ENCODE peak calls at places on chromosomes 6 and 20, in four cellular contexts. J is WTC11, T is K562, B is HepG2. R is an unnamed sample.
A peak's percentile ranks its signal among the peaks of the same experiment; 100 is the strongest.

GRCh38 chr20:44428174-44429016 is 47.3 kb upstream of the TTPAL start:
- DNase-seq in J (no peak), T (no peak), B (peak; percentile 99), R (no peak)

GRCh38 chr20:55174172-55174571 is 698.8 kb downstream of the DOK5 start:
- DNase-seq in J (no peak), T (no peak), B (no peak), R (no peak)

GRCh38 chr20:36031806-36032205 is 63.4 kb downstream of the CNBD2 start:
- DNase-seq in J (no peak), T (no peak), B (no peak), R (no peak)

GRCh38 chr20:38173237-38174156 is 8.4 kb upstream of the TGM2 start:
- DNase-seq in J (no peak), T (peak; percentile 31), B (peak; percentile 85), R (no peak)

GRCh38 chr20:25327521-25328235 is 63.0 kb downstream of the ABHD12 start:
- DNase-seq in J (no peak), T (no peak), B (no peak), R (no peak)

GRCh38 chr20:57611605-57612311 is 8.5 kb downstream of the ZBP1 start:
- DNase-seq in J (no peak), T (no peak), B (no peak), R (no peak)

GRCh38 chr6:33787954-33788693 is 806 bp downstream of the LEMD2 start:
- DNase-seq in J (no peak), T (peak; percentile 75), B (peak; percentile 46), R (peak; percentile 59)

GRCh38 chr6:132804251-132804650 is 5.8 kb upstream of the SLC18B1 start:
- DNase-seq in J (no peak), T (no peak), B (no peak), R (no peak)

GRCh38 chr6:28160233-28160632 is 18.6 kb downstream of the ZKSCAN8 start:
- DNase-seq in J (no peak), T (no peak), B (no peak), R (no peak)

GRCh38 chr20:29740951-29741593 is 1516.4 kb upstream of the DEFB115 start:
- DNase-seq in J (no peak), T (no peak), B (no peak), R (no peak)

GRCh38 chr20:57188576-57189079 is 77.8 kb downstream of the BMP7 start:
- DNase-seq in J (no peak), T (no peak), B (no peak), R (no peak)

GRCh38 chr6:138593100-138593877 is 94.0 kb upstream of the NHSL1 start:
- DNase-seq in J (no peak), T (no peak), B (peak; percentile 92), R (peak; percentile 31)

GRCh38 chr6:144053601-144054000 is 41.8 kb downstream of the SF3B5 start:
- DNase-seq in J (no peak), T (no peak), B (no peak), R (no peak)

GRCh38 chr20:44467289-44467883 is 8.3 kb upstream of the TTPAL start:
- DNase-seq in J (peak; percentile 21), T (no peak), B (peak; percentile 48), R (no peak)

GRCh38 chr6:156794963-156795362 is 17.8 kb downstream of the ARID1B start:
- DNase-seq in J (no peak), T (no peak), B (no peak), R (no peak)

GRCh38 chr20:33124261-33124660 is 43.7 kb upstream of the BPIFA2 start:
- DNase-seq in J (no peak), T (no peak), B (no peak), R (no peak)

GRCh38 chr6:41976794-41977484 is 35.3 kb upstream of the CCND3 start:
- DNase-seq in J (no peak), T (peak; percentile 60), B (peak; percentile 34), R (no peak)

GRCh38 chr6:147267658-147268057 is 63.4 kb downstream of the STXBP5 start:
- DNase-seq in J (no peak), T (no peak), B (no peak), R (no peak)

GRCh38 chr20:31679357-31680285 is 41.9 kb downstream of the COX4I2 start:
- DNase-seq in J (no peak), T (no peak), B (peak; percentile 53), R (no peak)

GRCh38 chr6:26175428-26176181 is 88.4 kb downstream of the HFE start:
- DNase-seq in J (peak; percentile 46), T (peak; percentile 88), B (peak; percentile 72), R (peak; percentile 44)

GRCh38 chr6:133707456-133707855 is 181.5 kb upstream of the TCF21 start:
- DNase-seq in J (no peak), T (no peak), B (no peak), R (no peak)

GRCh38 chr6:11538799-11539468 is 1.4 kb downstream of the TMEM170B start:
- DNase-seq in J (no peak), T (no peak), B (no peak), R (no peak)

GRCh38 chr20:50919567-50919966 is 11.7 kb downstream of the ADNP start:
- DNase-seq in J (no peak), T (peak; percentile 55), B (no peak), R (no peak)

GRCh38 chr6:35343092-35343834 is 905 bp downstream of the PPARD start:
- DNase-seq in J (no peak), T (peak; percentile 84), B (no peak), R (no peak)

GRCh38 chr6:168648240-168648639 is 207.3 kb downstream of the SMOC2 start:
- DNase-seq in J (no peak), T (no peak), B (no peak), R (no peak)

GRCh38 chr6:127566671-127567070 is 10.3 kb upstream of the C6orf58 start:
- DNase-seq in J (no peak), T (no peak), B (no peak), R (no peak)

GRCh38 chr6:96832780-96833179 is 4.5 kb downstream of the GPR63 start:
- DNase-seq in J (no peak), T (no peak), B (no peak), R (no peak)

GRCh38 chr6:106643061-106643460 is 13.7 kb downstream of the QRSL1 start:
- DNase-seq in J (no peak), T (no peak), B (no peak), R (no peak)

DNA sequence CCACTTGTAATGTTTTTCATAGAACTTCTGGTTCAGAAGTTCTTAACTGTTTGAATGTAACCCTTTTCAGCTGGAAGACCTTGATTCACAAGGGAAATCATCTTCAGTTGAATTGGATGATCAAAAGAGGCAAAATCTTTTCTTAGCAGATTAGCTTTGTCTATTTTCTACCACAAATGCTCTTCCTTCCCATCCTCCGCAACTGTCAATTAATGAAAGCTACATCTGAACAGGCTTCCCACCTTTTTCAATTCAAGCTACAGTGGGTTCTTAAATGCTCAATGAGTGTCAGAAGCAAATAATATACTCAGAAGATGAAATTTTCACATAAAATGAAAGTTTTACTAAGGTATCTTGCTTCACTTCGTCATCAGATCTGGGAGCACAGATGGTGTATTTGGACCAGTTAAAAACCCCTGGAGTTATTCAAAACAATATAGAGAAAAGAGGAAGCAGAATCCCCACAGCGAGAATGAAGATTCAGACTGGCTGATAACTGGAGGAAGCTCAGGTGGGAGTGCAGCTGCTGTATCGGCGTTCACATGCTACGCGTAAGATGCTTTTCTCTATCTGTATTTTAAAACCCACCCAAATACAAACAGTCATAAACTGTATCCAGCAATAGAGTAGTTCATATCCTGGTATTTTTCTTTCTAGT is 19.4 kb downstream of the QRSL1 start:
- DNase-seq in J (no peak), T (no peak), B (no peak), R (no peak)
- TF ChIP-seq ELF4 in J (no peak), T (no peak), B (no peak), R (no peak)

DNA sequence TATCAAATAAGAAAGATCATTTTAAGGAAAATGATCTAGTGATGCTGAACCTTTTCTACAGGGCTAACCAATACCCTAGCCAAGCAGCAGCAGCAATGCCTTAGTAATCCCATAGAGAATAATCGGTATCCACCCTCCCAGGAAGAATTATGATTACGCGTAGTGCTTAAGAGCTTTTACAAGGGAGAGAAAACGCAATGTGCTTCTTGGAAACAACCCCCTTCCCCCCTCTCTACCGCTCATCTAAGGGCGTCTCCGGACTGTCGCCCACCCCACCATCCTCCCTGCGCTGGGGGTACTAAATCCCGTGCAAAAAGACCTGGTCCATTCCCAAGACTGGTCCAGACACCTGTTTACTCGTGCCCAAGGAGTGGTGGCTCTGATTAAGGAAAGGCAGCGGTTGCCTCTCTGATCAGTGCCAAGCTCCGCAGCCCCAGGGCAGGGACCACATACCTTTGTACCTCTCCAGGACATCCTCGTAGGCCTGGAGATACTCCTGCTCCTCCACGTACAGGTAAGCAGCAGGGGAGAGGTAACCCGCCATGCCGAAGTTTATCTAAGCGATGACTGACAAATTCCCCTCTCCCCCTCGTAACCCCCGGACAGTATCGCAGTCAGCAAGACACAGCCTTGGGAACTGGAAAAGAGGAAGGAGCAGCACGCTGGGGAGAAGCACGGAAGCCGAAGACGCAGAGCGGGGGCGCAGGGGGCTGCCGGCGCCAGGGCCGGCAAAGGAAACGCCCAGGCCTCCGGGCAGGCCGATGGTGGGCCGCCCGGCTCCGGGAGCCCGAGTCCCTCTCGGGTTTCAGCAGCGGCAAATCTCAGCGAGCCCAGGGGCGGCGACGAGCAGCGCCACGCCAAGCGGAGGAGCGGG is 112.1 kb upstream of the BEND6 start:
- DNase-seq in J (peak; percentile 72), T (peak; percentile 16), B (no peak), R (peak; percentile 56)
- TF ChIP-seq ELF4 in J (no peak), T (no peak), B (no peak), R (no peak)

DNA sequence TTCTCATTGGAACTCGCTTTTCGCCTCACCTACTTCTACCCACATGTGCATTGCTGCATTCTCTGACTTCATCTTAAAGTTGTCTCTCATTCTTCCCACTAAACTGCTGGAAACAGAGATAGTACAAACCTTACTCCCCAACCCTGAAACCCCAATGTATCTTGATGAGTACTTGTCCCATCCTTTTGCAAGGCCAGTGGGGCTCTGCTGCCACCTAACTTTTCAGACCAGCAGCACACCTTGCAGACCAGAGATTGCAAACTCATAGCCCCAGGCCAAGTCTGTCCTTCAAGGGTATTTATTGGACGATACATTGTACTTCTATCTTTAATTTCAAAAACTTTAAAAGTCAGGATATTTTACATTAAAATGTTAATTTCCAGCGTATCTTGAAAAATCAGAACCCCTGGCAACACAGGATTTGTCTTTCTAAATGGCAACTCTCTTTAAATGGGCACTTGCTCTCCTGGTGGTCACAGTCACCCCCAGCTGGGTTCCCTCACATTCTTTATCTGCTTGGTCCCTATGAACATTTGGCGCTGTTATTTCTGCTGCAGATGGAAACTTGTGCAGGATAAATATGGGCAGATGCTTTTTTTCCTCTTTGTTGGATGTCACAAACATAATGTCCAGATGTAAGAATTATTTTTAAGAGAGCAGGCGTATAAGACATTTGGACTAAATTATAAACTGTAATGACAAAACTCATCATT is 83.9 kb downstream of the SOD2 start:
- DNase-seq in J (peak; percentile 70), T (peak; percentile 57), B (peak; percentile 47), R (peak; percentile 39)
- TF ChIP-seq ELF4 in J (no peak), T (no peak), B (no peak), R (no peak)

GRCh38 chr6:95548188-95548837 is 29.0 kb upstream of the MANEA start:
- DNase-seq in J (no peak), T (peak; percentile 6), B (no peak), R (no peak)
- TF ChIP-seq ELF4 in J (no peak), T (no peak), B (no peak), R (no peak)